ENCODE peak calls at places on chromosomes 11 and 22, in five cellular contexts. U is stomach, R is ovary, C is transverse colon, P is GM12878. V is an unnamed sample.
A peak's percentile ranks its signal among the peaks of the same experiment; 100 is the strongest.

GRCh38 chr11:19890308-19890707 is 177.7 kb downstream of the NAV2 start:
- DNase-seq in U (no peak), R (no peak), C (no peak), P (no peak), V (no peak)

GRCh38 chr11:34531663-34532062 is 18.1 kb upstream of the ELF5 start:
- DNase-seq in C (no peak), R (no peak), P (no peak), U (no peak), V (no peak)

GRCh38 chr11:9916480-9916879 is 252.6 kb downstream of the SWAP70 start:
- DNase-seq in P (no peak), C (no peak), R (no peak), U (no peak), V (no peak)

GRCh38 chr22:17471901-17472566 is 91.3 kb upstream of the SLC25A18 start:
- DNase-seq in P (no peak), R (no peak), C (no peak), U (no peak), V (no peak)

GRCh38 chr11:63490551-63491239 is at the start of gene PLAAT5:
- DNase-seq in P (no peak), C (peak; percentile 16), R (peak; percentile 81), U (no peak), V (no peak)

GRCh38 chr22:37240240-37240940 is 3.7 kb downstream of the RAC2 start:
- DNase-seq in C (peak; percentile 5), U (no peak), P (no peak), R (no peak), V (no peak)

GRCh38 chr11:93054881-93055280 is 85.4 kb downstream of the MTNR1B start:
- DNase-seq in C (no peak), R (no peak), P (no peak), U (no peak), V (no peak)

GRCh38 chr22:32646476-32646875 is 155.0 kb upstream of the TIMP3 start:
- DNase-seq in U (no peak), P (no peak), R (no peak), C (no peak), V (no peak)

GRCh38 chr11:74057251-74058151 is 48.6 kb upstream of the UCP3 start:
- DNase-seq in R (no peak), U (no peak), C (no peak), P (no peak), V (no peak)

GRCh38 chr22:28024422-28024888 is 105.4 kb upstream of the PITPNB start:
- DNase-seq in P (no peak), R (no peak), U (peak; percentile 11), C (no peak), V (no peak)

GRCh38 chr22:29478326-29479276 is 1.4 kb upstream of the NEFH start:
- DNase-seq in R (peak; percentile 66), P (no peak), U (no peak), C (no peak), V (no peak)

GRCh38 chr22:50282361-50283144 is 12.4 kb upstream of the MAPK11 start:
- DNase-seq in P (no peak), R (no peak), C (no peak), U (peak; percentile 91), V (no peak)
- H3K4me3 ChIP-seq in P (no peak overlapping the region), R (no peak overlapping the region), C (no peak overlapping the region), U (peak overlapping the region; percentile 24), V (no peak overlapping the region)

DNA sequence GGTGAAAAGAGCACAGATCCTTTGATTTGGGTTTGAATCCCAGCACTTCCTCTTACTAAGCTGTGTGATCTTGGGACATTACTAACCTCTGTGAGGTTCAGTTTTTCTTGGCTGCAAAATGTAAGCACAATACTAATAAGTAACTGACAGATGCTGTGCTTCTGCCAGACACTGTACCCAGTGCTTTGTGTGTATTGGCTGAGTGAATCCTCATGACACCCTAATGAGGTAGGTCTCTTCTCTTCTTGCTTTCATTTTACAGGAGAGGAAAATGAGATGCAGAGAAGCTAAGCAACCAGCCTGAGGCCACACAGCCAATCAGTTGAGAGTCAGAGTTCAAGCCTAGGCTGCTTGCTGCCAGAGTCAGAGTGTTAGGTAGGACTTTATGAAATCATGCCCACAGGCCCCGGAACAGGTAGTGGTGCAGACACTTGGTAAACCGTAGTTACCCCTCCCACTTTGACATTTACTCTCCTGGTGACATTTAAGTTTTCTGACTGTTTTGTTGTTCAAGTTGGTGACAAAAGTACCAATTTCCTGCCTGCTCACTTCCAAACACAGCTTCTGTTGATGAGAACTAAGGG is 21.2 kb downstream of the PTPRJ start:
- DNase-seq in C (peak; percentile 57), P (no peak), U (peak; percentile 50), R (no peak), V (no peak)
- TF ChIP-seq EP300 in C (no peak), P (no peak), U (no peak), R (no peak), V (peak; percentile 45)

GRCh38 chr22:39316440-39317083 is 2.9 kb downstream of the RPL3 start:
- DNase-seq in R (peak; percentile 77), C (peak; percentile 79), P (peak; percentile 45), U (peak; percentile 79), V (peak; percentile 51)
- H3K4me3 ChIP-seq in R (no peak overlapping the region), C (no peak overlapping the region), P (peak overlapping the region; percentile 85), U (peak overlapping the region; percentile 70), V (peak overlapping the region; percentile 14)

GRCh38 chr11:96230686-96231085 is 112.3 kb downstream of the MAML2 start:
- DNase-seq in R (no peak), P (no peak), C (no peak), U (no peak), V (no peak)

GRCh38 chr11:96227244-96227643 is 115.8 kb downstream of the MAML2 start:
- DNase-seq in C (no peak), U (no peak), R (no peak), P (no peak), V (no peak)

GRCh38 chr11:96229354-96229973 is 113.5 kb downstream of the MAML2 start:
- DNase-seq in R (no peak), C (no peak), P (no peak), U (no peak), V (no peak)

GRCh38 chr11:96228911-96229310 is 114.1 kb downstream of the MAML2 start:
- DNase-seq in C (no peak), R (no peak), P (no peak), U (no peak), V (no peak)

GRCh38 chr11:96228472-96228871 is 114.5 kb downstream of the MAML2 start:
- DNase-seq in R (peak; percentile 83), P (no peak), U (peak; percentile 43), C (peak; percentile 49), V (peak; percentile 66)
- TF ChIP-seq EP300 in R (no peak), P (no peak), U (no peak), C (no peak), V (no peak)

GRCh38 chr11:724063-724732 is 18.2 kb downstream of the EPS8L2 start:
- DNase-seq in C (no peak), U (no peak), R (no peak), P (no peak), V (no peak)
- H3K4me3 ChIP-seq in C (no peak overlapping the region), U (no peak overlapping the region), R (no peak overlapping the region), P (no peak overlapping the region), V (no peak overlapping the region)

V was measured in tibial nerve.